ENCODE peak calls at places on chromosomes 3 and 15, in seven cellular contexts. D, B, P, G, F, W and Y are unnamed samples.

GRCh38 chr15:87267798-87268197 is 988.7 kb downstream of the NTRK3 start:
- DNase-seq in F (no peak), P (no peak), D (no peak), B (no peak), G (no peak), W (no peak), Y (no peak)

GRCh38 chr3:57154470-57154869 is 10.7 kb downstream of the IL17RD start:
- DNase-seq in G (no peak), W (no peak), D (no peak), P (no peak), B (no peak), F (no peak), Y (no peak)

GRCh38 chr3:194138098-194138474 is 2.1 kb downstream of the HES1 start:
- DNase-seq in F (no peak), D (peak; percentile 27), B (no peak), W (no peak), P (no peak), G (no peak), Y (no peak)

GRCh38 chr3:98885851-98886250 is 15.6 kb downstream of the DCBLD2 start:
- DNase-seq in P (no peak), G (peak; percentile 49), W (no peak), D (no peak), F (no peak), B (no peak), Y (no peak)

GRCh38 chr15:50824507-50824906 is 59.0 kb upstream of the SPPL2A start:
- DNase-seq in B (no peak), F (no peak), D (no peak), W (no peak), G (no peak), P (no peak), Y (no peak)

GRCh38 chr15:73052679-73053397 is 575 bp downstream of the NEO1 start:
- DNase-seq in D (peak; percentile 56), B (peak; percentile 79), G (peak; percentile 89), F (peak; percentile 81), W (peak; percentile 24), P (peak; percentile 35), Y (peak; percentile 72)

GRCh38 chr15:40064231-40064894 is 25.4 kb upstream of the SRP14 start:
- DNase-seq in B (no peak), F (no peak), D (no peak), P (no peak), W (no peak), G (peak; percentile 91), Y (no peak)

GRCh38 chr3:78689378-78689777 is 1078.4 kb downstream of the ROBO1 start:
- DNase-seq in P (no peak), F (no peak), W (no peak), B (no peak), G (no peak), D (no peak), Y (no peak)

GRCh38 chr3:50588759-50589433 is 19.6 kb downstream of the HEMK1 start:
- DNase-seq in F (no peak), D (no peak), B (no peak), G (no peak), W (no peak), P (no peak), Y (no peak)

GRCh38 chr3:131543714-131544113 is 40.9 kb upstream of the MRPL3 start:
- DNase-seq in P (no peak), B (no peak), D (peak; percentile 63), G (peak; percentile 55), F (no peak), W (no peak), Y (peak; percentile 84)

GRCh38 chr3:27138005-27138404 is 231.2 kb downstream of the NEK10 start:
- DNase-seq in F (no peak), D (no peak), G (no peak), P (no peak), W (no peak), B (no peak), Y (peak; percentile 55)

GRCh38 chr15:41928637-41929620 is 35.1 kb upstream of the SPTBN5 start:
- DNase-seq in G (no peak), B (no peak), D (no peak), F (no peak), W (no peak), P (peak; percentile 33), Y (no peak)

GRCh38 chr3:71977525-71977924 is 192.6 kb upstream of the PROK2 start:
- DNase-seq in B (no peak), F (no peak), P (no peak), G (peak; percentile 52), D (no peak), W (no peak), Y (no peak)

GRCh38 chr3:73625124-73625665 is 454 bp upstream of the PDZRN3 start:
- DNase-seq in W (no peak), F (peak; percentile 83), D (peak; percentile 61), P (no peak), B (no peak), G (peak; percentile 79), Y (no peak)

GRCh38 chr3:194307849-194308248 is 43.3 kb downstream of the CPN2 start:
- DNase-seq in W (no peak), B (no peak), D (no peak), P (no peak), G (no peak), F (no peak), Y (peak; percentile 14)

GRCh38 chr15:63370764-63371163 is 10.9 kb downstream of the CA12 start:
- DNase-seq in P (no peak), W (no peak), G (no peak), B (no peak), F (no peak), D (no peak), Y (peak; percentile 5)

GRCh38 chr15:26630857-26631256 is 142.0 kb downstream of the GABRB3 start:
- DNase-seq in G (peak; percentile 65), F (no peak), W (no peak), B (no peak), D (no peak), P (no peak), Y (no peak)

GRCh38 chr3:193960485-193961172 is 175.3 kb upstream of the HES1 start:
- DNase-seq in P (peak; percentile 23), G (no peak), W (no peak), B (peak; percentile 31), F (no peak), D (peak; percentile 54), Y (peak; percentile 70)

GRCh38 chr3:15269091-15269989 is 63.0 kb downstream of the SH3BP5 start:
- DNase-seq in B (peak; percentile 92), P (peak; percentile 89), D (peak; percentile 96), W (peak; percentile 86), F (no peak), G (peak; percentile 52), Y (peak; percentile 97)

GRCh38 chr3:192884831-192885356 is 32.8 kb downstream of the MB21D2 start:
- DNase-seq in D (no peak), G (no peak), F (no peak), P (no peak), W (no peak), B (no peak), Y (no peak)

GRCh38 chr3:183590442-183590841 is 34.9 kb upstream of the KLHL6 start:
- DNase-seq in F (no peak), W (no peak), B (no peak), P (no peak), G (no peak), D (no peak), Y (no peak)

GRCh38 chr3:23396746-23397145 is 193.6 kb downstream of the UBE2E2 start:
- DNase-seq in B (no peak), F (no peak), G (no peak), P (no peak), D (no peak), W (no peak), Y (no peak)

GRCh38 chr15:35519536-35520149 is 26.3 kb downstream of the DPH6 start:
- DNase-seq in F (peak; percentile 72), G (peak; percentile 64), W (no peak), P (no peak), B (peak; percentile 55), D (no peak), Y (no peak)

GRCh38 chr3:133294253-133294652 is 105.6 kb upstream of the BFSP2 start:
- DNase-seq in F (no peak), W (no peak), D (no peak), P (no peak), G (no peak), B (no peak), Y (no peak)

GRCh38 chr15:55654541-55654940 is 66.4 kb upstream of the PYGO1 start:
- DNase-seq in W (no peak), G (no peak), B (no peak), F (no peak), P (no peak), D (no peak), Y (no peak)

GRCh38 chr15:89002281-89002761 is 85.9 kb upstream of the ABHD2 start:
- DNase-seq in B (no peak), D (no peak), G (no peak), W (no peak), P (no peak), F (peak; percentile 31), Y (no peak)

GRCh38 chr3:99429501-99429900 is 208.9 kb upstream of the COL8A1 start:
- DNase-seq in D (no peak), B (no peak), W (no peak), P (no peak), G (no peak), F (no peak), Y (no peak)

GRCh38 chr3:23644741-23645140 is 161.0 kb upstream of the UBE2E1 start:
- DNase-seq in F (no peak), P (no peak), G (no peak), B (peak; percentile 24), W (no peak), D (no peak), Y (no peak)

GRCh38 chr15:60685346-60685937 is 206.5 kb upstream of the ICE2 start:
- DNase-seq in W (no peak), G (no peak), D (no peak), P (no peak), B (no peak), F (no peak), Y (no peak)

GRCh38 chr3:17972889-17973558 is 230.6 kb upstream of the TBC1D5 start:
- DNase-seq in W (no peak), D (no peak), P (no peak), B (no peak), F (no peak), G (no peak), Y (no peak)

GRCh38 chr3:65398953-65399352 is 639.8 kb downstream of the MAGI1 start:
- DNase-seq in W (no peak), P (no peak), D (no peak), F (no peak), B (no peak), G (no peak), Y (no peak)

GRCh38 chr15:32838820-32839219 is 121.0 kb downstream of the GREM1 start:
- DNase-seq in G (no peak), F (no peak), P (peak; percentile 64), D (no peak), W (no peak), B (peak; percentile 89), Y (no peak)

GRCh38 chr3:75294124-75294523 is 370.0 kb upstream of the FRG2C start:
- DNase-seq in W (no peak), P (peak; percentile 17), G (peak; percentile 42), B (peak; percentile 10), F (peak; percentile 57), D (peak; percentile 18), Y (peak; percentile 72)

GRCh38 chr3:100042144-100042543 is 72.2 kb downstream of the FILIP1L start:
- DNase-seq in B (no peak), P (no peak), W (no peak), D (peak; percentile 48), G (no peak), F (no peak), Y (no peak)

GRCh38 chr3:179840985-179841384 is 188.1 kb downstream of the USP13 start:
- DNase-seq in D (no peak), P (no peak), G (no peak), W (no peak), B (no peak), F (no peak), Y (no peak)

GRCh38 chr3:17775073-17775472 is 32.6 kb upstream of the TBC1D5 start:
- DNase-seq in W (no peak), G (no peak), D (no peak), F (no peak), B (no peak), P (no peak), Y (no peak)

GRCh38 chr3:45864760-45865567 is 21.4 kb upstream of the CCR9 start:
- DNase-seq in G (no peak), F (no peak), W (no peak), P (no peak), D (no peak), B (no peak), Y (no peak)

GRCh38 chr3:177679568-177680441 is 482.5 kb upstream of the TBL1XR1 start:
- DNase-seq in F (no peak), D (peak; percentile 56), W (no peak), B (no peak), P (no peak), G (peak; percentile 79), Y (no peak)